ENCODE peak calls at places on chromosomes 16 and 17, in seven cellular contexts. G is activated CD4-positive, CD25-positive, alpha-beta regulatory T cell; Q is stimulated activated CD8-positive, alpha-beta memory T cell treated with anti-CD3 and anti-CD28 coated beads, Interleukin-4, amount 100 ng/mL, for 48 hours; V is skeletal muscle cell; E is erythroblast; X is glutamatergic neuron; F is activated gamma-delta T cell. J is an unnamed sample.

GRCh38 chr16:48385272-48385953 is at the start of gene SIAH1:
- DNase-seq in X (peak), E (peak), G (peak), Q (peak), V (no peak), F (peak), J (peak)

GRCh38 chr16:73480381-73480780 is 432.5 kb upstream of the ZFHX3 start:
- DNase-seq in F (no peak), Q (no peak), G (no peak), E (no peak), X (no peak), V (no peak), J (no peak)

GRCh38 chr17:4276514-4276913 is 12.7 kb upstream of the ANKFY1 start:
- DNase-seq in F (no peak), Q (no peak), V (no peak), E (no peak), G (no peak), X (no peak), J (no peak)

GRCh38 chr17:78300962-78301820 is 58.7 kb downstream of the SOCS3 start:
- DNase-seq in Q (no peak), X (no peak), F (no peak), V (no peak), E (peak), G (no peak), J (no peak)

GRCh38 chr16:48542966-48543365 is 67.0 kb downstream of the N4BP1 start:
- DNase-seq in E (no peak), Q (no peak), V (no peak), X (no peak), F (no peak), G (no peak), J (no peak)

GRCh38 chr17:9291912-9292562 is 270.7 kb downstream of the NTN1 start:
- DNase-seq in F (no peak), X (peak), E (peak), G (peak), V (no peak), Q (peak), J (no peak)

GRCh38 chr16:86584726-86585721 is 6.7 kb downstream of the FOXL1 start:
- DNase-seq in F (no peak), X (no peak), E (no peak), V (no peak), Q (no peak), G (no peak), J (no peak)

GRCh38 chr16:27318399-27319256 is 4.9 kb downstream of the IL4R start:
- DNase-seq in X (no peak), E (no peak), Q (peak), F (no peak), G (peak), V (peak), J (no peak)

GRCh38 chr16:82119405-82119804 is 50.6 kb downstream of the MPHOSPH6 start:
- DNase-seq in E (no peak), V (no peak), Q (no peak), G (no peak), X (no peak), F (no peak), J (no peak)

GRCh38 chr16:25855818-25856217 is 164.1 kb downstream of the HS3ST4 start:
- DNase-seq in Q (no peak), V (no peak), F (no peak), E (no peak), X (no peak), G (no peak), J (no peak)

GRCh38 chr16:51813609-51814008 is 662.5 kb upstream of the SALL1 start:
- DNase-seq in F (no peak), V (no peak), E (no peak), X (peak), G (no peak), Q (no peak), J (no peak)